ENCODE peak calls at places on chromosomes 4 and X, in six cellular contexts. G is kidney; Q is adipocyte; D is effector memory CD4-positive, alpha-beta T cell; R is mammary epithelial cell; U is naive thymus-derived CD4-positive, alpha-beta T cell. I is an unnamed sample. For H3K4me1, the result is how much of the 10 kb centered on the place peaks cover.

GRCh38 chrX:3066555-3066954 is 25.3 kb downstream of the ARSF start:
- DNase-seq in G (no peak), Q (no peak), D (no peak), R (peak), U (no peak), I (no peak)

GRCh38 chrX:48806088-48806487 is 4.2 kb downstream of the HDAC6 start:
- DNase-seq in G (no peak), Q (no peak), D (no peak), R (no peak), U (no peak), I (no peak)

GRCh38 chrX:78105944-78106650 is 2.0 kb downstream of the PGK1 start:
- DNase-seq in G (no peak), Q (no peak), D (no peak), R (no peak), U (peak), I (peak)

GRCh38 chr4:8021796-8022195 is 82.1 kb upstream of the AFAP1 start:
- DNase-seq in G (no peak), Q (no peak), D (no peak), R (no peak), U (no peak), I (no peak)

GRCh38 chrX:66731398-66731797 is 92.5 kb upstream of the EDA2R start:
- DNase-seq in G (no peak), Q (peak), D (no peak), R (peak), U (peak), I (no peak)

GRCh38 chr4:129355031-129355430 is 259.1 kb downstream of the C4orf33 start:
- DNase-seq in G (no peak), Q (no peak), D (no peak), R (no peak), U (no peak), I (no peak)

GRCh38 chr4:140568507-140569306 is at the start of gene UCP1:
- DNase-seq in G (peak), Q (peak), D (no peak), R (no peak), U (no peak), I (no peak)

GRCh38 chr4:123624959-123625358 is 228.4 kb downstream of the SPRY1 start:
- DNase-seq in G (no peak), Q (no peak), D (no peak), R (no peak), U (no peak), I (no peak)

GRCh38 chrX:21374994-21375794 is 976 bp downstream of the CNKSR2 start:
- DNase-seq in G (peak), Q (no peak), D (no peak), R (no peak), U (peak), I (no peak)

GRCh38 chrX:103716967-103717366 is 6.3 kb downstream of the TMEM31 start:
- DNase-seq in G (no peak), Q (peak), D (no peak), R (peak), U (no peak), I (no peak)

GRCh38 chr4:38308728-38309315 is 348.6 kb downstream of the PTTG2 start:
- DNase-seq in G (no peak), Q (peak), D (no peak), R (peak), U (no peak), I (no peak)

GRCh38 chr4:182212211-182212761 is 30.9 kb upstream of the TENM3 start:
- DNase-seq in G (no peak), Q (peak), D (no peak), R (peak), U (no peak), I (no peak)

GRCh38 chr4:85823295-85823694 is 348.3 kb downstream of the ARHGAP24 start:
- DNase-seq in G (no peak), Q (peak), D (no peak), R (no peak), U (no peak), I (no peak)

GRCh38 chrX:47278684-47279083 is 45.9 kb downstream of the USP11 start:
- DNase-seq in G (no peak), Q (peak), D (no peak), R (peak), U (no peak), I (no peak)

GRCh38 chr4:138090145-138090917 is 151.8 kb downstream of the SLC7A11 start:
- DNase-seq in G (no peak), Q (peak), D (no peak), R (peak), U (peak), I (peak)

GRCh38 chr4:37441231-37442061 is 196.9 kb downstream of the NWD2 start:
- DNase-seq in G (no peak), Q (no peak), D (no peak), R (peak), U (no peak), I (no peak)

GRCh38 chr4:138775890-138776289 is 239.7 kb upstream of the NOCT start:
- DNase-seq in G (no peak), Q (no peak), D (no peak), R (no peak), U (no peak), I (no peak)

GRCh38 chr4:98828801-98829200 is 100.1 kb downstream of the EIF4E start:
- DNase-seq in G (no peak), Q (no peak), D (no peak), R (peak), U (peak), I (peak)

GRCh38 chr4:68349361-68350360 is at the start of gene YTHDC1:
- DNase-seq in G (peak), Q (peak), D (peak), R (peak), U (peak), I (peak)

GRCh38 chr4:136571315-136571714 is 961.0 kb downstream of the PCDH18 start:
- DNase-seq in G (no peak), Q (no peak), D (no peak), R (no peak), U (no peak), I (no peak)

GRCh38 chr4:169143335-169143734 is 127.4 kb downstream of the SH3RF1 start:
- DNase-seq in G (no peak), Q (no peak), D (no peak), R (no peak), U (no peak), I (no peak)

GRCh38 chr4:105979506-105979905 is 84.2 kb downstream of the NPNT start:
- DNase-seq in G (no peak), Q (no peak), D (no peak), R (no peak), U (no peak), I (no peak)

GRCh38 chrX:141469469-141469868 is 115.1 kb downstream of the SPANXA1 start:
- DNase-seq in G (no peak), Q (peak), D (no peak), R (peak), U (no peak), I (no peak)

GRCh38 chr4:82560853-82561744 is 689 bp downstream of the TMEM150C start:
- DNase-seq in G (peak), Q (no peak), D (no peak), R (no peak), U (no peak), I (no peak)

GRCh38 chrX:109934434-109934833 is 68.5 kb upstream of the TMEM164 start:
- DNase-seq in G (no peak), Q (peak), D (no peak), R (no peak), U (no peak), I (no peak)

GRCh38 chr4:158825443-158826036 is 56.7 kb downstream of the FNIP2 start:
- DNase-seq in G (no peak), Q (no peak), D (no peak), R (no peak), U (no peak), I (no peak)
- H3K4me1 ChIP-seq in G (half or more), Q (half or more), D (under half), R (under half), U (under half), I (under half)

DNA sequence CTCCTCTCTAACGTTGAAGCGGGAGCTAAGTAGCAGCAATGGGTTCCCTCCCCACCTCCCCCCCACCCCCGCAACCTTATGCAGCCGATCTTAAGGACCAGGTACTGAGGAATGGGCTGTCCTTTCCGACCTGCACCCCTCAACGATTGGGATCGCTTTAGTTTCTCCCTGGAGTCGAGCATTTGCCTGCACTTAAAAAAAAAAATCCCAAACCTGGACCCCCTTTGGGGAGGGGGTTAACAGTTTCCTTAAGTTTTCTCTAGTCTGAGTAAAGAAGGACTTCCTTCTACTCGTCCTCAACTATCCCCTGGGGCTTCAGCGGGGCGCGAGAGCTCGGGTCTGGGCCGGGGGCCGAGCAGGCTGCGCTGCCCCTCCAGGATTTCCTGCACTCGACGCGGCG is 25.7 kb upstream of the BCORL1 start:
- DNase-seq in G (no peak), Q (no peak), D (no peak), R (no peak), U (no peak), I (no peak)
- H3K4me1 ChIP-seq in G (under half), Q (under half), D (under half), R (under half), U (under half), I (under half)

DNA sequence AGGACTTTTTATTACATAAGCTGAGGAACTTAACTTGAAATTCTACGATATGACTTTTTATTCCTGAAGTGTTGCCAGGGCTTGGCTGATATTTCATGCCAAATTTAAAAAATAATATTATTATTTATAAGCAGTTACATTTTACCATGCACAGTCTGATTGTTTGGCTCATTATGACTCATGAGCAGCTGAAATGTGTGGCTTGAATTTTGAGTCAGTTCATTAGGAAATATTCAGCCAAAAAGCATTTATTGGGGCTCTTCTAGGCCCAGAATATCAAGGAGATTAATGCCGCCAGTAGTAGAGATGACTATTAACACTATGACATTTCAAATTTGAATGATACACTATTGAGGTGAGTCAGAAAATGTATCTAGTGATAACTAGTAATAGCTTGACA is 128.9 kb upstream of the LIMCH1 start:
- DNase-seq in G (no peak), Q (no peak), D (no peak), R (no peak), U (no peak), I (no peak)
- H3K4me1 ChIP-seq in G (under half), Q (under half), D (under half), R (under half), U (under half), I (under half)

DNA sequence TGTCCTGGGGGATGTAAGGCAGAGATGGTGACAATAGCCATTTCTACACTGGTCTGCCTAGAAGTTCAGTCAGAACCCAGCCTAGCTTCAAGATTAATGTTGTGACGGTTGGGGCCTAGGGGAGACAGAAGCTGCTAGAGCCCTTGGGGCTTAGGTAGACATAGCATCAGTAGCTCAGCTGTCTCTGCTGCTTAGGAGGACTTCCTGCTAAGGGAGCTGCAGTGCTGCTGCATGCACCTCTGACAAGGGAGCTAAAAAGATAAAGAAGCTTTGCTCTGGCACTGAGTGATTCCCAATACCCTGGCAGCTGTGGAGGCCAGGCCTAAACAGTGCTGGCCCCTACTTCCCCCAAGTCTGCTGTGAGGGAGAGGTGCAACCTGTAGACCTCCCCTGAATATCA is 116.0 kb downstream of the CT47B1 start:
- DNase-seq in G (no peak), Q (no peak), D (no peak), R (no peak), U (no peak), I (no peak)
- H3K4me1 ChIP-seq in G (under half), Q (under half), D (under half), R (under half), U (under half), I (under half)

GRCh38 chrX:133681416-133681815 is 266.1 kb upstream of the GPC4 start:
- DNase-seq in G (no peak), Q (no peak), D (no peak), R (no peak), U (no peak), I (no peak)

GRCh38 chrX:133674726-133675470 is 259.6 kb upstream of the GPC4 start:
- DNase-seq in G (no peak), Q (no peak), D (no peak), R (peak), U (no peak), I (no peak)

GRCh38 chrX:133681897-133682296 is 266.6 kb upstream of the GPC4 start:
- DNase-seq in G (no peak), Q (no peak), D (no peak), R (no peak), U (no peak), I (no peak)

GRCh38 chrX:133677123-133678063 is 262.1 kb upstream of the GPC4 start:
- DNase-seq in G (no peak), Q (no peak), D (no peak), R (no peak), U (no peak), I (no peak)

DNA sequence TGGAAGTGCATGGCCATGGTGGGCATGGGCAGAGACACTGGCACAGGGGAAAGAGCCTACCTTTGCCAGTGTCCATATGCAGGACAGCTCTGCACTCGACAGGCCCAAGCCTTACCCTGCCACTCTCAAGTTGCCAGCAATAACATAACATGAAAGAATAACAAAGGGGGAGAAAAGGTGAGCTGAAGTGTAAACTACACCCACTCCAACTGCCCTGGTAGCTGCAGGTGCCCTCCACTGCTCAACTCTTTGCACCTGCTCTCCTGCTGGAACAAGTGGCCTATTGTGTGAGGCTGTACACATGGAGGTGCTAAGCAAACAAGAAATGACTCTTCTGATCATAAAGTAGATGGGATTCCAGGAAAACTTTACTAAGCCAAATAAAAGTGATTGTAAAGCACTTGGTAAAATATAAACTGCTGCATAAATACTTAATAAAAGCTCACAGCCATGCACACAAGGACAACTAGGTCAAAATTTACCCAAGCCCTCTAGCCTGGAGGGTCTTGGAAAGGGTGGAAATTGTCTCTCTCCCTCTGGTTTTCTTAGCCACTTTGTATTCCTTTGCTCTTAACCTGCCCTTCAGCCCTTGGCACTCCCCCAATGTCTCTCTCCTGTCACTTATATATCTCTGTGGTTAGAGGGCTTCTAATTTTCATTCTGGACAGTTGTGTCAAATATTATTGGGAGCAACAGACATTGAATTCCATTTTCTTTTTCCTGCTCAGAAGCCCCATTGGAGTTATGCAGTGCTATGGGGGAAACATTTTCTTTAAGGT is 261.2 kb upstream of the GPC4 start:
- DNase-seq in G (no peak), Q (no peak), D (no peak), R (no peak), U (no peak), I (no peak)
- H3K4me1 ChIP-seq in G (under half), Q (under half), D (under half), R (under half), U (under half), I (under half)

DNA sequence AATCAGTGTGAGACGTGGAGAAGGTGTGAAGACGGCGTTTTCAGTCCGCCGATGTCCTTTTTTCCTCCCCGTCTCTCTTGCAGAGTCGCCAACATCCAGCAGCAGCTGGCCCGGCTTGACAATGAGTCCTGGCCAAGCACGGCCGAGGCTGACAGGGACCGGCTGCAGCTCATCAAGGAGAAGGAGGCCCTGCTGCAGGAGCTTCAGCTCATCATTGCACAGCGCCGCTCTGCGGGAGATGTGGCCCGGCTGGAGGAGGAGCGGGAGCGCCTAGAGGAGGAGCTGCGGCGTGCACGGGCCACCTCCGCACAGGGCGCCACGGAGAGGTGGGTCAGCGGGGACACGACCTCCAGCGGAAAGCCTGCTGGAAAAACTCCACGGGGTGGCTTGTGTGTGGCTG is 47.1 kb upstream of the CLCN4 start:
- DNase-seq in G (peak), Q (no peak), D (no peak), R (no peak), U (no peak), I (no peak)
- H3K4me1 ChIP-seq in G (under half), Q (under half), D (under half), R (under half), U (half or more), I (half or more)

DNA sequence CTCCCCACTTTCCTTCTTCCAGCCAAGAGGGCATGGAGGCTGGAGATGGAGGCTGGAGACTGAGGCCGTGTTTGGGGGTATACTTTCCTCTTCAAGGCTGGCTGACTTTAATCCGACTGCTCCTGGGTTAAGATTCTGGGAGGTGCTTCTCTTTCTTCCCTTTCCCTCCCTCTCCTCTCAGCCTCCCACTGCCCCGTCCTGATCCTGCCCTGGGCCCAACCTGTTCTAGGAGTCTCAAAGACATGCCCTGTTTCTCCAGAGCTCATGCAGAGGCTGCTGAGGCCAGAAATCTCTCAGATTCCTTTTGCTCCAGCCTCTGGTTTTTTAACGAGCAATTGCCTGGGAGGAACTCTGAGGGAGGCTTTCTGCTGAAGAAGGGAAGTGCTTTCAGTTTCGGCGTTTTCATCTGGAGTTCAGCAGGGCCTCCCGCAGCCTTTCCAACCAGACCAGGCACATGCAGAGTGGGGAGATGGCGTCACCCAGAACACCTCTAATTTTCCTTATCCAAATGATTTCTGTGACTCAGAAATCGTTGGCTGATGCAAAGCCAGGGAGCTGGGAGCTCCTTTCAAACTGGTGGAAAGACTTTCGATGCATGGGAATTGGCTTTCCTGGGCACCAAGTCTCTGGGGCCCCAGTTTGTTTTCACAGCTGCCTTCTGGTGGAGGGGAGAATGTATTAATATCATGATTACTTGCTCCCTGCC is 34.5 kb upstream of the FAM9C start:
- DNase-seq in G (no peak), Q (peak), D (no peak), R (no peak), U (no peak), I (no peak)
- H3K4me1 ChIP-seq in G (under half), Q (under half), D (under half), R (under half), U (half or more), I (half or more)

GRCh38 chr4:186161138-186161537 is 30.2 kb upstream of the CYP4V2 start:
- DNase-seq in G (no peak), Q (no peak), D (no peak), R (no peak), U (peak), I (no peak)
- H3K4me1 ChIP-seq in G (under half), Q (under half), D (under half), R (under half), U (under half), I (under half)

GRCh38 chr4:77123403-77123802 is 33.6 kb upstream of the CCNG2 start:
- DNase-seq in G (no peak), Q (no peak), D (no peak), R (no peak), U (no peak), I (no peak)

GRCh38 chr4:77126844-77127614 is 30.0 kb upstream of the CCNG2 start:
- DNase-seq in G (no peak), Q (no peak), D (no peak), R (no peak), U (no peak), I (no peak)

GRCh38 chr4:77127837-77128621 is 29.0 kb upstream of the CCNG2 start:
- DNase-seq in G (no peak), Q (no peak), D (no peak), R (no peak), U (no peak), I (no peak)
- H3K4me1 ChIP-seq in G (under half), Q (under half), D (under half), R (under half), U (under half), I (under half)